ENCODE peak calls at places on chromosome 13, in six cellular contexts. A is K562, I is GM12878, O is HepG2, C is H1, L is GM23338. Y is an unnamed sample.

GRCh38 chr13:72208112-72208645 is 341.2 kb upstream of the DACH1 start:
- DNase-seq in A (no peak), I (no peak), O (no peak), C (no peak), L (no peak), Y (no peak)

GRCh38 chr13:79593611-79594275 is 112.8 kb downstream of the NDFIP2 start:
- DNase-seq in A (no peak), I (no peak), O (no peak), C (no peak), L (no peak), Y (no peak)

GRCh38 chr13:44575741-44576395 is at the start of gene TSC22D1:
- DNase-seq in A (no peak), I (no peak), O (no peak), C (peak; percentile 63), L (peak; percentile 56), Y (peak; percentile 52)

GRCh38 chr13:20566424-20566916 is 487 bp upstream of the IFT88 start:
- DNase-seq in A (peak; percentile 71), I (no peak), O (peak; percentile 76), C (no peak), L (peak; percentile 77), Y (no peak)

GRCh38 chr13:78679329-78679728 is 20.4 kb upstream of the OBI1 start:
- DNase-seq in A (no peak), I (no peak), O (no peak), C (no peak), L (no peak), Y (no peak)

GRCh38 chr13:94712287-94712811 is at the start of gene SOX21:
- DNase-seq in A (no peak), I (no peak), O (no peak), C (peak; percentile 80), L (peak; percentile 68), Y (peak; percentile 49)

GRCh38 chr13:75481176-75482069 is 546 bp downstream of the TBC1D4 start:
- DNase-seq in A (peak; percentile 29), I (no peak), O (no peak), C (peak; percentile 86), L (peak; percentile 68), Y (peak; percentile 54)

GRCh38 chr13:51557875-51558604 is 26.2 kb upstream of the WDFY2 start:
- DNase-seq in A (no peak), I (no peak), O (no peak), C (no peak), L (no peak), Y (no peak)

GRCh38 chr13:30880151-30880551 is 25.9 kb upstream of the MEDAG start:
- DNase-seq in A (no peak), I (no peak), O (no peak), C (no peak), L (no peak), Y (no peak)

GRCh38 chr13:25738342-25738771 is 313.5 kb downstream of the SHISA2 start:
- DNase-seq in A (no peak), I (no peak), O (no peak), C (no peak), L (no peak), Y (no peak)

GRCh38 chr13:43908156-43909126 is 28.7 kb downstream of the LACC1 start:
- DNase-seq in A (peak; percentile 8), I (no peak), O (peak; percentile 20), C (no peak), L (peak; percentile 60), Y (no peak)

GRCh38 chr13:113064534-113065405 is 40.8 kb upstream of the F7 start:
- DNase-seq in A (peak; percentile 39), I (no peak), O (no peak), C (no peak), L (no peak), Y (no peak)

GRCh38 chr13:97367427-97367826 is 66.5 kb upstream of the RAP2A start:
- DNase-seq in A (no peak), I (no peak), O (no peak), C (no peak), L (peak; percentile 26), Y (no peak)

GRCh38 chr13:28138756-28139470 is 568 bp downstream of the PAN3 start:
- DNase-seq in A (peak; percentile 92), I (peak; percentile 80), O (peak; percentile 75), C (peak; percentile 86), L (peak; percentile 85), Y (peak; percentile 81)

GRCh38 chr13:105266615-105267014 is 1268.8 kb downstream of the EFNB2 start:
- DNase-seq in A (no peak), I (no peak), O (no peak), C (no peak), L (no peak), Y (no peak)

GRCh38 chr13:38662362-38662761 is 24.5 kb upstream of the FREM2 start:
- DNase-seq in A (no peak), I (no peak), O (no peak), C (no peak), L (peak; percentile 17), Y (no peak)

GRCh38 chr13:109707044-109707794 is 79.2 kb downstream of the IRS2 start:
- DNase-seq in A (peak; percentile 47), I (no peak), O (no peak), C (no peak), L (no peak), Y (no peak)

GRCh38 chr13:21638319-21639282 is 32.3 kb upstream of the FGF9 start:
- DNase-seq in A (peak; percentile 34), I (no peak), O (no peak), C (peak; percentile 53), L (peak; percentile 49), Y (no peak)

GRCh38 chr13:26693749-26694463 is 66.7 kb downstream of the GPR12 start:
- DNase-seq in A (no peak), I (no peak), O (no peak), C (no peak), L (peak; percentile 31), Y (no peak)

GRCh38 chr13:27012482-27013197 is 159.0 kb downstream of the USP12 start:
- DNase-seq in A (no peak), I (no peak), O (no peak), C (peak; percentile 6), L (no peak), Y (no peak)

GRCh38 chr13:40026174-40026585 is 370.7 kb downstream of the COG6 start:
- DNase-seq in A (no peak), I (peak; percentile 100), O (no peak), C (no peak), L (no peak), Y (no peak)

GRCh38 chr13:19818223-19818842 is 35.6 kb upstream of the PSPC1 start:
- DNase-seq in A (peak; percentile 48), I (no peak), O (peak; percentile 4), C (peak; percentile 97), L (peak; percentile 92), Y (peak; percentile 95)

GRCh38 chr13:28652002-28652401 is 6.9 kb upstream of the POMP start:
- DNase-seq in A (no peak), I (no peak), O (no peak), C (no peak), L (no peak), Y (no peak)

GRCh38 chr13:35712907-35713685 is 236.6 kb upstream of the MAB21L1 start:
- DNase-seq in A (no peak), I (no peak), O (no peak), C (no peak), L (peak; percentile 29), Y (no peak)

GRCh38 chr13:70237131-70237530 is 128.9 kb upstream of the KLHL1 start:
- DNase-seq in A (no peak), I (no peak), O (no peak), C (no peak), L (no peak), Y (no peak)

GRCh38 chr13:27830010-27830409 is 37.7 kb downstream of the GSX1 start:
- DNase-seq in A (peak; percentile 53), I (no peak), O (no peak), C (peak; percentile 91), L (peak; percentile 80), Y (peak; percentile 82)

GRCh38 chr13:36819811-36820140 is 754 bp downstream of the RFXAP start:
- DNase-seq in A (peak; percentile 52), I (no peak), O (no peak), C (no peak), L (peak; percentile 65), Y (peak; percentile 33)

GRCh38 chr13:63696055-63696454 is 2280.4 kb upstream of the PCDH20 start:
- DNase-seq in A (no peak), I (no peak), O (no peak), C (no peak), L (no peak), Y (no peak)

DNA sequence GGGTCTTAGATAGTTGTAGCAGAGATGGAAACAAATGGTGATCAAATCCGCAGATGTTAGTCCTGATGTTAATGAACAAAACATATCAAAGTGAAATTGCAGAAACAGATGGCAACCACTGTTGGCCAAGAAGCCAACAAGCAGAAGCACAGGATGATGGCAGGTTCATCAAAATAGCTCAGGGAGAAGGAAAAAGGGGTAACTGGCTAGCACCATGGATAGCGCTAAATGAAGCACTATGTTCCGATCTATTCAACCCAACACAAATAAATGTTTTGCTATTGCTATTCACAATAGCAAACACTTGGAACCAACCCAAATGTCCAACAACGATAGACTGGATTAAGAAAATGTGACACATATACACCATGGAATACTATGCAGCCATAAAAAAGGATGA is 413.7 kb downstream of the FGF14 start:
- DNase-seq in A (no peak), I (no peak), O (no peak), C (no peak), L (peak; percentile 28), Y (no peak)
- TF ChIP-seq CREB1 in A (no peak), I (no peak), O (no peak), C (no peak), L (no peak), Y (no peak)

GRCh38 chr13:32063622-32064233 is 32.2 kb downstream of the FRY start:
- DNase-seq in A (no peak), I (no peak), O (no peak), C (no peak), L (no peak), Y (no peak)

GRCh38 chr13:32059511-32059984 is 28.0 kb downstream of the FRY start:
- DNase-seq in A (no peak), I (no peak), O (peak; percentile 98), C (no peak), L (no peak), Y (no peak)

GRCh38 chr13:32056316-32056715 is 24.7 kb downstream of the FRY start:
- DNase-seq in A (no peak), I (no peak), O (no peak), C (no peak), L (no peak), Y (no peak)

GRCh38 chr13:32060319-32060924 is 28.8 kb downstream of the FRY start:
- DNase-seq in A (no peak), I (no peak), O (peak; percentile 40), C (no peak), L (no peak), Y (no peak)
- TF ChIP-seq CREB1 in A (no peak), I (no peak), O (no peak), C (no peak), L (no peak), Y (no peak)

GRCh38 chr13:42283574-42283973 is 11.6 kb downstream of the AKAP11 start:
- DNase-seq in A (no peak), I (no peak), O (no peak), C (no peak), L (no peak), Y (no peak)
- TF ChIP-seq CREB1 in A (no peak), I (no peak), O (no peak), C (no peak), L (no peak), Y (no peak)

DNA sequence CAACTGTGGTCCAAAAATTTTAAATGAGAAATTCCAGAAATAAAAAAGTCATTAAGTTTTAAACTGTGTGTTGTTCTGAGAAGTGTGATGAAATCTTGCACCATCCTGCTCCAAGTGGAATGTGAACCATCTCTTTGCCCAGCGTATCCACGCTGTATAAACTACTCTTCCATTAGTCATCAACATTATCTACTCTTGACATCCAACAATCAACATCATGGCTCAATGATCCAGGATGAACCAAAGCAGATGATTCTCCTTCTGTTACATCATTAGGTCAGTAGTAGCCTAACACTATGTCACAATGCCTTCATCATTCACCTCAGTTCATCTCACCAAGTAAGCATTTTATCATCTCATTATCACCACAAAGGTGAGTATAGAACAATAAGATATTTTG is 55.3 kb downstream of the SUCLA2 start:
- DNase-seq in A (peak; percentile 2), I (no peak), O (peak; percentile 4), C (no peak), L (no peak), Y (no peak)
- TF ChIP-seq CREB1 in A (no peak), I (no peak), O (no peak), C (no peak), L (no peak), Y (no peak)

Y was measured in WTC11.